ENCODE peak calls at places on chromosomes 6 and 20, in six cellular contexts. One of them, this sample, is unnamed.

GRCh38 chr20:29408034-29408695 is 1849.3 kb upstream of the DEFB115 start:
- DNase-seq in iPS-NIHi11: no peak
- DNase-seq in sciatic nerve: no peak
- DNase-seq in activated T-cell treated with anti-CD3 and anti-CD28 coated beads for 48 hours: no peak
- DNase-seq in HCEC 1CT: no peak
- DNase-seq in GM04504: no peak
- DNase-seq in this sample: no peak

GRCh38 chr20:56875052-56875663 is 246.1 kb downstream of the TFAP2C start:
- DNase-seq in iPS-NIHi11: peak
- DNase-seq in sciatic nerve: no peak
- DNase-seq in activated T-cell treated with anti-CD3 and anti-CD28 coated beads for 48 hours: no peak
- DNase-seq in HCEC 1CT: peak
- DNase-seq in GM04504: peak
- DNase-seq in this sample: no peak

GRCh38 chr6:90849686-90850085 is 262.8 kb upstream of the MAP3K7 start:
- DNase-seq in iPS-NIHi11: no peak
- DNase-seq in sciatic nerve: no peak
- DNase-seq in activated T-cell treated with anti-CD3 and anti-CD28 coated beads for 48 hours: no peak
- DNase-seq in HCEC 1CT: no peak
- DNase-seq in GM04504: no peak
- DNase-seq in this sample: no peak

GRCh38 chr6:153208706-153209105 is 77.6 kb upstream of the RGS17 start:
- DNase-seq in iPS-NIHi11: no peak
- DNase-seq in sciatic nerve: no peak
- DNase-seq in activated T-cell treated with anti-CD3 and anti-CD28 coated beads for 48 hours: no peak
- DNase-seq in HCEC 1CT: no peak
- DNase-seq in GM04504: no peak
- DNase-seq in this sample: no peak

GRCh38 chr20:5316188-5317158 is at the start of gene PROKR2:
- DNase-seq in iPS-NIHi11: peak
- DNase-seq in sciatic nerve: no peak
- DNase-seq in activated T-cell treated with anti-CD3 and anti-CD28 coated beads for 48 hours: peak
- DNase-seq in HCEC 1CT: no peak
- DNase-seq in GM04504: no peak
- DNase-seq in this sample: peak

GRCh38 chr6:78868124-78868523 is 773 bp downstream of the IRAK1BP1 start:
- DNase-seq in iPS-NIHi11: no peak
- DNase-seq in sciatic nerve: no peak
- DNase-seq in activated T-cell treated with anti-CD3 and anti-CD28 coated beads for 48 hours: no peak
- DNase-seq in HCEC 1CT: no peak
- DNase-seq in GM04504: no peak
- DNase-seq in this sample: no peak

GRCh38 chr20:49268600-49269365 is 9.1 kb downstream of the ZNFX1 start:
- DNase-seq in iPS-NIHi11: no peak
- DNase-seq in sciatic nerve: no peak
- DNase-seq in activated T-cell treated with anti-CD3 and anti-CD28 coated beads for 48 hours: no peak
- DNase-seq in HCEC 1CT: peak
- DNase-seq in GM04504: no peak
- DNase-seq in this sample: no peak

GRCh38 chr6:29797966-29798365 is 29.7 kb upstream of the HLA-G start:
- DNase-seq in iPS-NIHi11: no peak
- DNase-seq in sciatic nerve: no peak
- DNase-seq in activated T-cell treated with anti-CD3 and anti-CD28 coated beads for 48 hours: no peak
- DNase-seq in HCEC 1CT: no peak
- DNase-seq in GM04504: no peak
- DNase-seq in this sample: no peak

GRCh38 chr6:43242908-43243648 is at the start of gene TTBK1:
- DNase-seq in iPS-NIHi11: peak
- DNase-seq in sciatic nerve: no peak
- DNase-seq in activated T-cell treated with anti-CD3 and anti-CD28 coated beads for 48 hours: no peak
- DNase-seq in HCEC 1CT: no peak
- DNase-seq in GM04504: no peak
- DNase-seq in this sample: no peak

GRCh38 chr20:18287546-18287914 is 797 bp upstream of the ZNF133 start:
- DNase-seq in iPS-NIHi11: no peak
- DNase-seq in sciatic nerve: peak
- DNase-seq in activated T-cell treated with anti-CD3 and anti-CD28 coated beads for 48 hours: no peak
- DNase-seq in HCEC 1CT: no peak
- DNase-seq in GM04504: no peak
- DNase-seq in this sample: no peak

This sample was measured in stimulated activated naive CD8-positive, alpha-beta T cell treated with anti-CD3 and anti-CD28 coated beads, Interleukin-15, amount 100 ng/mL, for 72 hours.